ENCODE peak calls at places on chromosome 2, in ten cellular contexts. Y, S, Z, N, H, V, F, T, B and D are unnamed samples.

GRCh38 chr2:241339839-241340471 is 16.1 kb upstream of the FARP2 start:
- DNase-seq in Y (no peak), S (no peak), Z (no peak), N (no peak), H (no peak), V (no peak), F (no peak), T (no peak), B (no peak), D (no peak)

GRCh38 chr2:4381049-4381448 is 677.7 kb downstream of the DCDC2C start:
- DNase-seq in Y (no peak), S (no peak), Z (no peak), N (no peak), H (no peak), V (no peak), F (no peak), T (no peak), B (no peak), D (no peak)

GRCh38 chr2:210961249-210961648 is 404.9 kb downstream of the CPS1 start:
- DNase-seq in Y (no peak), S (peak; percentile 80), Z (no peak), N (peak; percentile 71), H (no peak), V (peak; percentile 11), F (no peak), T (no peak), B (no peak), D (no peak)

GRCh38 chr2:47070920-47071824 is 83.9 kb downstream of the STPG4 start:
- DNase-seq in Y (no peak), S (peak; percentile 92), Z (no peak), N (peak; percentile 74), H (no peak), V (peak; percentile 93), F (peak; percentile 91), T (no peak), B (no peak), D (no peak)

GRCh38 chr2:207202645-207203044 is 36.9 kb upstream of the KLF7 start:
- DNase-seq in Y (no peak), S (peak; percentile 73), Z (no peak), N (no peak), H (peak; percentile 63), V (peak; percentile 58), F (no peak), T (no peak), B (no peak), D (no peak)

GRCh38 chr2:208174144-208174543 is 10.8 kb upstream of the CRYGA start:
- DNase-seq in Y (no peak), S (no peak), Z (no peak), N (no peak), H (no peak), V (no peak), F (no peak), T (no peak), B (no peak), D (no peak)

GRCh38 chr2:78896536-78896935 is 129.0 kb upstream of the REG3G start:
- DNase-seq in Y (no peak), S (no peak), Z (no peak), N (no peak), H (no peak), V (no peak), F (no peak), T (no peak), B (no peak), D (no peak)

GRCh38 chr2:43294973-43295603 is 68.7 kb upstream of the ZFP36L2 start:
- DNase-seq in Y (no peak), S (no peak), Z (no peak), N (no peak), H (no peak), V (no peak), F (no peak), T (no peak), B (no peak), D (no peak)

GRCh38 chr2:71560286-71561011 is 107.1 kb downstream of the DYSF start:
- DNase-seq in Y (no peak), S (no peak), Z (no peak), N (no peak), H (no peak), V (no peak), F (no peak), T (no peak), B (no peak), D (no peak)

GRCh38 chr2:48482774-48483173 is 47.2 kb upstream of the STON1 start:
- DNase-seq in Y (no peak), S (peak; percentile 34), Z (no peak), N (peak; percentile 39), H (no peak), V (peak; percentile 7), F (no peak), T (no peak), B (peak; percentile 9), D (no peak)

GRCh38 chr2:236663671-236664101 is 94.1 kb downstream of the ACKR3 start:
- DNase-seq in Y (no peak), S (peak; percentile 89), Z (peak; percentile 23), N (no peak), H (no peak), V (peak; percentile 75), F (no peak), T (no peak), B (no peak), D (no peak)